ENCODE peak calls at places on chromosomes 6 and 20, in six cellular contexts. D is ovary, G is body of pancreas, R is IMR-90, W is AG10803, I is K562. Z is an unnamed sample.
A peak's percentile ranks its signal among the peaks of the same experiment; 100 is the strongest.

GRCh38 chr20:38110525-38111178 is 54.4 kb downstream of the TGM2 start:
- DNase-seq in D (no peak), G (no peak), R (no peak), W (no peak), I (no peak), Z (no peak)

GRCh38 chr6:169654590-169655391 is 47.0 kb downstream of the WDR27 start:
- DNase-seq in D (peak; percentile 86), G (peak; percentile 73), R (peak; percentile 61), W (peak; percentile 73), I (no peak), Z (peak; percentile 66)

GRCh38 chr6:82775361-82775760 is 290.3 kb downstream of the UBE3D start:
- DNase-seq in D (no peak), G (no peak), R (peak; percentile 2), W (peak; percentile 25), I (no peak), Z (no peak)

GRCh38 chr20:52083627-52084232 is 107.8 kb downstream of the ZFP64 start:
- DNase-seq in D (peak; percentile 61), G (peak; percentile 50), R (peak; percentile 75), W (peak; percentile 72), I (peak; percentile 27), Z (no peak)

GRCh38 chr20:20594171-20594530 is 118.3 kb downstream of the RALGAPA2 start:
- DNase-seq in D (no peak), G (no peak), R (peak; percentile 50), W (peak; percentile 43), I (no peak), Z (no peak)

GRCh38 chr6:41073968-41074691 is 1.4 kb downstream of the NFYA start:
- DNase-seq in D (no peak), G (no peak), R (peak; percentile 41), W (peak; percentile 20), I (no peak), Z (no peak)

GRCh38 chr6:125780540-125781306 is 10.0 kb upstream of the NCOA7 start:
- DNase-seq in D (peak; percentile 66), G (peak; percentile 53), R (peak; percentile 78), W (peak; percentile 83), I (peak; percentile 53), Z (peak; percentile 45)

GRCh38 chr6:126038234-126038633 is 51.9 kb downstream of the TRMT11 start:
- DNase-seq in D (no peak), G (no peak), R (no peak), W (no peak), I (no peak), Z (no peak)

GRCh38 chr20:38224534-38224933 is 36.0 kb downstream of the KIAA1755 start:
- DNase-seq in D (peak; percentile 12), G (no peak), R (no peak), W (no peak), I (no peak), Z (no peak)

GRCh38 chr20:57693002-57693582 is 16.7 kb downstream of the PMEPA1 start:
- DNase-seq in D (no peak), G (peak; percentile 82), R (no peak), W (no peak), I (no peak), Z (no peak)

GRCh38 chr20:58988565-58988882 is 7.5 kb downstream of the NELFCD start:
- DNase-seq in D (no peak), G (no peak), R (no peak), W (no peak), I (no peak), Z (no peak)

GRCh38 chr20:31666258-31667042 is 28.7 kb downstream of the COX4I2 start:
- DNase-seq in D (no peak), G (no peak), R (no peak), W (no peak), I (peak; percentile 36), Z (peak; percentile 50)

GRCh38 chr6:138507977-138508675 is 8.8 kb upstream of the NHSL1 start:
- DNase-seq in D (no peak), G (no peak), R (no peak), W (no peak), I (no peak), Z (no peak)

GRCh38 chr6:13624871-13625288 is 9.7 kb downstream of the NOL7 start:
- DNase-seq in D (no peak), G (no peak), R (peak; percentile 44), W (peak; percentile 38), I (peak; percentile 58), Z (no peak)

GRCh38 chr20:62815066-62815991 is 1.5 kb upstream of the COL9A3 start:
- DNase-seq in D (no peak), G (peak; percentile 47), R (peak; percentile 41), W (no peak), I (peak; percentile 45), Z (no peak)

GRCh38 chr20:16821211-16822089 is 73.3 kb downstream of the OTOR start:
- DNase-seq in D (no peak), G (no peak), R (peak; percentile 29), W (peak; percentile 34), I (peak; percentile 28), Z (no peak)

GRCh38 chr20:19121916-19122315 is 90.5 kb upstream of the SLC24A3 start:
- DNase-seq in D (no peak), G (no peak), R (no peak), W (no peak), I (no peak), Z (no peak)

GRCh38 chr6:107205062-107205461 is 89.7 kb upstream of the BEND3 start:
- DNase-seq in D (no peak), G (no peak), R (no peak), W (no peak), I (no peak), Z (no peak)

GRCh38 chr20:56187791-56188190 is 60.7 kb upstream of the MC3R start:
- DNase-seq in D (no peak), G (no peak), R (no peak), W (peak; percentile 0), I (no peak), Z (no peak)

GRCh38 chr6:169167581-169168301 is 85.9 kb downstream of the THBS2 start:
- DNase-seq in D (peak; percentile 59), G (peak; percentile 32), R (peak; percentile 99), W (peak; percentile 56), I (no peak), Z (peak; percentile 70)

GRCh38 chr6:110095101-110095500 is 84.4 kb downstream of the WASF1 start:
- DNase-seq in D (no peak), G (no peak), R (no peak), W (no peak), I (no peak), Z (no peak)

GRCh38 chr6:43970068-43970912 is 157.0 kb downstream of the MRPL14 start:
- DNase-seq in D (no peak), G (peak; percentile 11), R (no peak), W (no peak), I (no peak), Z (no peak)

GRCh38 chr6:16712931-16713484 is 48.3 kb downstream of the ATXN1 start:
- DNase-seq in D (no peak), G (no peak), R (peak; percentile 95), W (peak; percentile 93), I (no peak), Z (peak; percentile 28)

GRCh38 chr6:13175759-13176158 is 152.6 kb downstream of the TBC1D7 start:
- DNase-seq in D (no peak), G (no peak), R (no peak), W (no peak), I (no peak), Z (no peak)

GRCh38 chr20:50786703-50787102 is 8.2 kb upstream of the BCAS4 start:
- DNase-seq in D (no peak), G (no peak), R (no peak), W (no peak), I (no peak), Z (no peak)

GRCh38 chr6:72182337-72183246 is 296.2 kb downstream of the RIMS1 start:
- DNase-seq in D (no peak), G (peak; percentile 85), R (peak; percentile 24), W (peak; percentile 12), I (no peak), Z (no peak)

GRCh38 chr6:5851261-5851757 is 155.4 kb downstream of the NRN1 start:
- DNase-seq in D (no peak), G (peak; percentile 46), R (no peak), W (peak; percentile 27), I (peak; percentile 62), Z (peak; percentile 35)

DNA sequence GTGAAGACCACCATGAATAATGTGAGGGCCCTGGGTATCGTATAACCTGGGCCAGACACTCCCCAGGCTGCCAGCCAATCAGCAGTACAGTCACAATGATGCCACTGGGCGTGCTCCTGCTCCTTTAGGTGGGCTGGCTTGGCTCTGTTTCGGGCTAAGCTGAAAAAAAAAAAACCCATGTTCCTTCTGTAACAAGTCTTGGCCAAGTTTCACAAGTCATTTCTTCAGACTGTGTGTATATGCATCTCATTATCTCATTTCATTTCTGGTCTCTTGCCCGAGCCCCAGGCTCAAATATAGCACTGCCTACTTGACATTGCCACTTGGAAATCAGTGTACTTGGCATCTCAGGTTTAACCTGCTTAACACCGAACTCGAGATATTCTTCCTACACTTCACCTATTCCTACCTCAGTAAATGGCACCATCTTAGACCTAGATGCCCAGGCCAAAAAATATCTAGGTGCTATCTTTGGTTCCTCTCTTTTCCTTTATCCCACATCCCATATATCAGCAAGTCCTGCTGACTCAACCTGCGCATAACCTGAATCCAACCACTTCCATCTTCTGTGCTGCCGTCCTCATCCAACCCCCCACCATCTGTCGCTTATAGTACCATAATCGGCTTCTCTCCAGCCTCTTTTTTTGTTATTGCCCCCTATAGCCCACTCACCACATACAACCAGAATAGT is 1.8 kb downstream of the UQCC2 start:
- DNase-seq in D (no peak), G (no peak), R (no peak), W (no peak), I (no peak), Z (no peak)
- H3K4me3 ChIP-seq in D (no peak overlapping the region), G (no peak overlapping the region), R (no peak overlapping the region), W (no peak overlapping the region), I (no peak overlapping the region), Z (peak overlapping the region; percentile 85)

DNA sequence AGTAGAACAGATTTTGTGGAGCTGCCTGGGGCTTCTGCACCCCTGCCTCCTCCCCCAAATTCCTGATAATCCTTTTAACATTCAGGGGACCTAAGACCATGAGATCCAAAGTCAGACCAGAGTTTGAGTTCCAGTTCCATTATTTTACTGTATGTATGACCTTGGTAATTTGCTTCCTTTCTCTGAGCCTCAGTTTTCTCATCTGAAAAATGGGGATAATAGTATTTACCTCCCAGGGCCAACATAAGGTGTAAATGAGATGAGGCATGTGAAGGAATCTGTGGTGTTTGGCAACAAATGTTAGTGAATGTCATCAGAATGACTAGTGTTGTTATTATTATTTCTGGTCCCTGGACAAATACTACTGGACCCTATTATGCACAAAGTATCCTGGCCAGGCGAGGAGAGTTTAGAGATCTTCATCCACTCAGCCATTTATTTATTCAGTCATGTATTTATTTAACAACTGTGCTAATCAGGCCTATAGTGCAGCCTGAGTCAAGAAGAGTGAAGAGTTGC is 47.3 kb downstream of the CDH22 start:
- DNase-seq in D (no peak), G (no peak), R (no peak), W (no peak), I (no peak), Z (no peak)
- TF ChIP-seq CTCF in D (no peak), G (no peak), R (no peak), W (no peak), I (no peak), Z (no peak)

GRCh38 chr6:32190946-32191677 is 1.1 kb upstream of the PBX2 start:
- DNase-seq in D (peak; percentile 38), G (no peak), R (no peak), W (no peak), I (no peak), Z (no peak)
- H3K4me3 ChIP-seq in D (peak overlapping the region; percentile 55), G (no peak overlapping the region), R (no peak overlapping the region), W (no peak overlapping the region), I (peak overlapping the region; percentile 79), Z (peak overlapping the region; percentile 83)

GRCh38 chr20:8304124-8304800 is 172.2 kb downstream of the PLCB1 start:
- DNase-seq in D (no peak), G (no peak), R (no peak), W (no peak), I (no peak), Z (no peak)
- TF ChIP-seq CTCF in D (no peak), G (no peak), R (no peak), W (no peak), I (no peak), Z (no peak)